ENCODE peak calls at places on chromosomes 11 and 22, in four cellular contexts. M is H1, Z is HepG2, X is K562. T is an unnamed sample.

GRCh38 chr11:66112041-66112491 is 42.0 kb downstream of the PACS1 start:
- DNase-seq in M (no peak), Z (no peak), X (peak; percentile 56), T (no peak)

GRCh38 chr11:132632641-132633124 is 899.6 kb downstream of the OPCML start:
- DNase-seq in M (no peak), Z (no peak), X (no peak), T (peak; percentile 7)

GRCh38 chr11:122721964-122722266 is 66.4 kb downstream of the UBASH3B start:
- DNase-seq in M (no peak), Z (no peak), X (no peak), T (no peak)

GRCh38 chr11:346529-346928 is 22.8 kb upstream of the B4GALNT4 start:
- DNase-seq in M (no peak), Z (no peak), X (no peak), T (no peak)

GRCh38 chr11:36702330-36703054 is 104.5 kb upstream of the RAG2 start:
- DNase-seq in M (peak; percentile 10), Z (peak; percentile 63), X (peak; percentile 64), T (peak; percentile 73)

GRCh38 chr22:22042009-22042408 is 59.4 kb upstream of the TOP3B start:
- DNase-seq in M (no peak), Z (no peak), X (peak; percentile 71), T (no peak)

GRCh38 chr11:76048763-76049162 is 157.5 kb downstream of the WNT11 start:
- DNase-seq in M (no peak), Z (no peak), X (peak; percentile 54), T (no peak)

GRCh38 chr11:20110908-20111669 is 49.2 kb downstream of the DBX1 start:
- DNase-seq in M (no peak), Z (peak; percentile 70), X (peak; percentile 84), T (peak; percentile 85)

GRCh38 chr11:269146-269890 is 8.9 kb upstream of the NLRP6 start:
- DNase-seq in M (no peak), Z (peak; percentile 21), X (peak; percentile 67), T (no peak)

GRCh38 chr11:2287102-2287501 is 14.6 kb downstream of the C11orf21 start:
- DNase-seq in M (no peak), Z (no peak), X (no peak), T (no peak)

GRCh38 chr11:13761712-13762111 is 93.2 kb downstream of the FAR1 start:
- DNase-seq in M (no peak), Z (no peak), X (no peak), T (no peak)

GRCh38 chr11:123479048-123479837 is 49.2 kb downstream of the GRAMD1B start:
- DNase-seq in M (no peak), Z (no peak), X (no peak), T (no peak)

GRCh38 chr22:20027966-20028854 is 7.3 kb downstream of the TANGO2 start:
- DNase-seq in M (no peak), Z (no peak), X (peak; percentile 78), T (peak; percentile 15)

GRCh38 chr11:118634435-118635236 is 27.2 kb downstream of the PHLDB1 start:
- DNase-seq in M (peak; percentile 80), Z (peak; percentile 41), X (peak; percentile 92), T (no peak)

GRCh38 chr11:46278387-46279173 is 1.1 kb downstream of the CREB3L1 start:
- DNase-seq in M (no peak), Z (no peak), X (peak; percentile 88), T (no peak)

GRCh38 chr11:61966673-61967176 is 709 bp downstream of the FTH1 start:
- DNase-seq in M (no peak), Z (no peak), X (peak; percentile 93), T (peak; percentile 51)

GRCh38 chr11:61967177-61967923 is at the start of gene FTH1:
- DNase-seq in M (peak; percentile 56), Z (peak; percentile 78), X (peak; percentile 96), T (peak; percentile 95)

GRCh38 chr11:61968758-61969390 is 1.4 kb upstream of the FTH1 start:
- DNase-seq in M (no peak), Z (no peak), X (no peak), T (no peak)

GRCh38 chr11:61969391-61969758 is 1.9 kb upstream of the FTH1 start:
- DNase-seq in M (no peak), Z (no peak), X (no peak), T (no peak)

DNA sequence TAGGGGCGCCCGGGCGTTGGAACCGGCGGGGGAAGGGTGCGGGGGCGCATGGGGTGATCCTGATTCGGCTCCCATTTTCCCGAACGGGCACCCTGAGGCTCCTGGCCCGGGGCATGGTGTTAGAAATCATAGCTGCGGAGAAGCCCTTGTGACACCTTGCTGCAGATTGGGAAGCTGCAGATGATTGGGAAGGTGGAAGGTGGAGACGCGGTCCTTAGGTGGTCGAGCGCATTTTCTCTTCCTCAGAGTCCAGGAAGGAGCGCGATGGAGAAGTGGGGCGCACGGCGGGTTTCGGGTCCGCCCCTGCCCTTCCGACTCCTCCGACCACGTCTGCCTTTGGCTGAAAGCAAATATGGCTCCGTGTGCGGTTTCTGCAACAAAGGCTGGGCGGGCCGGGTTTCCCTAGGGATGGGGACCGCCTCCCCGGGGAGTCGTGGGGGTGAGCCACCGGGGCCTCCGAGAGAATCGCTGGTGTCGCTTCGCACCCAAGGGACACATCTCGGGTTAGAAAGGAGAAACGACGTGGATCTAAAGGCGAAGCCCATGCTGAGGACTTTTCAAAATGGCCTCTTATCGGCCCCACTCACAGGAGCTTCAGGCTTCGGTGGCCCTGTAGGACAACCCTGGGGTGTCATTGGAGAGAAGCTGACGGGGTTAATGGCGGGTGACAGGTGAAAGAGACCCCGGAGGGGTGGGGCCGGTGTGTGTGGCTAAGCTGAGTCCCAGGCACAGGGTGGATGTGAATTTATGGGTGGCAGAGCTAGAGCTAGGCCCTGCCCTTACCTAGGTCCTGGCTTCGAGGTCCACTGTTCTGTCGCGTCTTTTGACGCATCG is 707 bp upstream of the FTH1 start:
- DNase-seq in M (no peak), Z (peak; percentile 53), X (peak; percentile 69), T (peak; percentile 56)
- TF ChIP-seq RNF2 in M (no peak), Z (no peak), X (no peak), T (no peak)

GRCh38 chr22:49769691-49770315 is 57.9 kb downstream of the BRD1 start:
- DNase-seq in M (no peak), Z (no peak), X (no peak), T (no peak)
- TF ChIP-seq MAFK in M (no peak), Z (no peak), X (no peak), T (no peak)

GRCh38 chr11:113262594-113262993 is 51.8 kb upstream of the TTC12 start:
- DNase-seq in M (no peak), Z (no peak), X (no peak), T (no peak)

GRCh38 chr11:113260541-113260940 is 53.8 kb upstream of the TTC12 start:
- DNase-seq in M (no peak), Z (no peak), X (no peak), T (no peak)

GRCh38 chr11:113260096-113260425 is 54.3 kb upstream of the TTC12 start:
- DNase-seq in M (no peak), Z (no peak), X (no peak), T (no peak)

GRCh38 chr11:113263458-113264095 is 50.8 kb upstream of the TTC12 start:
- DNase-seq in M (no peak), Z (no peak), X (no peak), T (no peak)

GRCh38 chr11:113261709-113262475 is 52.5 kb upstream of the TTC12 start:
- DNase-seq in M (no peak), Z (no peak), X (peak; percentile 6), T (no peak)
- TF ChIP-seq RNF2 in M (no peak), Z (no peak), X (no peak), T (no peak)

GRCh38 chr11:58641326-58641725 is 18.9 kb downstream of the CNTF start:
- DNase-seq in M (no peak), Z (no peak), X (no peak), T (no peak)
- TF ChIP-seq MAFK in M (no peak), Z (no peak), X (no peak), T (no peak)

DNA sequence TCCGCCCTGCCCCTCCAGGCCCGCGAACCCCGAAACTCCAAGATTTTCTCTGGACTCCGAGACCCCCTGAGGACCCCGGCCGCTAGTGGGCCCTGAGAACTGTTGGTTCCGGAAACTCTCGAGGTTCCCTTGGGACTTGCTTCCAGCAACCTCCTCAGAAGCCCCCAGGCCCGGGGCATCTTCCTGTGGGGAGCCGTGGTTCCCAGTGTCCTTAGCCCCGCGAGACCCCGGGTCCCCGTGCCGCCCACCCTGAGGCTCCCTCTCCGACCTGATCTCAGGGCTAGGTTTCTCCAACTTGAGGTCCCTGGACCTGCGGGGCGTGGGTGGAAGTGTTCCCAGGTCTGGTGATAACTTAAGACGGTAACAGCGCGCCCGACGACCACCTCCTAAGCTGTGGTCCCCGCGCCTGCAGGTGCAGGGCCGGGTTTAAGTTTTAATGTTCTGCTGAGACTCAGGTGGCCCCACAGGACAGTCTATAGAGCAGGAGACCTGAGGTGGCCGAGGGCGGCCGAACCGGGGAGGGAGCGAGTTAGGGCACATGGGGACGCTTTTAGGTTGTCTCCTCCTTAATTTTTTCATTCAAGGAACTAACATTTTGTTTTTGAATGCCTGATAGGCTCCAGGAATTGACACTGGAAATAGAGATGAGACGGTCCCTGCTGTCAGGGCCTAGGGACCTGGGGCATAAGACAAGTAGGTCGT is 748 bp downstream of the FAM118A start:
- DNase-seq in M (no peak), Z (no peak), X (peak; percentile 27), T (no peak)
- TF ChIP-seq RNF2 in M (no peak), Z (no peak), X (no peak), T (no peak)

GRCh38 chr22:42010778-42011177 is 12.2 kb downstream of the WBP2NL start:
- DNase-seq in M (no peak), Z (no peak), X (no peak), T (no peak)

GRCh38 chr22:42013385-42013784 is 14.8 kb downstream of the WBP2NL start:
- DNase-seq in M (no peak), Z (no peak), X (no peak), T (no peak)

DNA sequence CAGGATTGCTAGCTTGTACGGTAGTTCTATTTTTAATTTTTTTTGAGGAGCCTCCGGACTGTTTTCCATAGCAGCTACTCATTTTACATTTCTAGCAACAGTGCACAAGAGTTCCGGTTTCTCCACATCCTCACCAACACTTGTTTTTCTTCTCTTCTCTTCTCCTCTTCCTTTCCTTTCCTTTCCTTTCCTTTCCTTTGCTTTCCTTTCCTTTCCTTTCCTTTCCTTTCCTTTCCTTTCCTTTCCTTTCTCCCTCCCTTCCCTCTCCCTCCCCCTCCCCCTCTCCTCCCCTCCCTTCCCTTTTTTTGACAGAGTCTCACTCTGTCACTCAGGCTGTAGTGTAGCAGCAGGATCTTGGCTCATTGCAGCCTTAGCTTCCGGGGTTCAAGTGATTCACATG is 9.3 kb downstream of the WBP2NL start:
- DNase-seq in M (no peak), Z (no peak), X (no peak), T (no peak)
- TF ChIP-seq MAFK in M (no peak), Z (no peak), X (no peak), T (no peak)